ENCODE peak calls at places on chromosomes 3 and 15, in six cellular contexts. One of them, this sample, is unnamed.

GRCh38 chr3:134407247-134407640 is 33.0 kb upstream of the AMOTL2 start:
- DNase-seq in PC-9: no peak
- DNase-seq in transverse colon: no peak
- DNase-seq in fibroblast of lung: peak
- DNase-seq in RWPE1: no peak
- DNase-seq in H9: peak
- DNase-seq in this sample: no peak

GRCh38 chr15:28099555-28100140 is 533 bp upstream of the OCA2 start:
- DNase-seq in transverse colon: no peak
- DNase-seq in fibroblast of lung: no peak
- DNase-seq in PC-9: no peak
- DNase-seq in H9: no peak
- DNase-seq in RWPE1: no peak
- DNase-seq in this sample: no peak

GRCh38 chr3:192514081-192514753 is 213.1 kb downstream of the FGF12 start:
- DNase-seq in RWPE1: peak
- DNase-seq in PC-9: no peak
- DNase-seq in transverse colon: no peak
- DNase-seq in H9: peak
- DNase-seq in fibroblast of lung: peak
- DNase-seq in this sample: no peak

GRCh38 chr3:27141668-27142067 is 227.5 kb downstream of the NEK10 start:
- DNase-seq in H9: no peak
- DNase-seq in transverse colon: no peak
- DNase-seq in fibroblast of lung: no peak
- DNase-seq in PC-9: no peak
- DNase-seq in RWPE1: no peak
- DNase-seq in this sample: no peak

GRCh38 chr3:182978387-182978786 is 2.0 kb downstream of the DCUN1D1 start:
- DNase-seq in fibroblast of lung: no peak
- DNase-seq in transverse colon: no peak
- DNase-seq in H9: no peak
- DNase-seq in RWPE1: no peak
- DNase-seq in PC-9: no peak
- DNase-seq in this sample: no peak

GRCh38 chr15:96750361-96750760 is 419.9 kb downstream of the NR2F2 start:
- DNase-seq in RWPE1: no peak
- DNase-seq in transverse colon: no peak
- DNase-seq in H9: no peak
- DNase-seq in fibroblast of lung: no peak
- DNase-seq in PC-9: no peak
- DNase-seq in this sample: no peak

GRCh38 chr3:189071452-189071851 is 100.3 kb upstream of the TPRG1 start:
- DNase-seq in transverse colon: no peak
- DNase-seq in H9: no peak
- DNase-seq in PC-9: peak
- DNase-seq in fibroblast of lung: no peak
- DNase-seq in RWPE1: peak
- DNase-seq in this sample: peak

GRCh38 chr3:153259956-153260355 is 97.9 kb downstream of the RAP2B start:
- DNase-seq in transverse colon: no peak
- DNase-seq in PC-9: no peak
- DNase-seq in H9: no peak
- DNase-seq in fibroblast of lung: no peak
- DNase-seq in RWPE1: no peak
- DNase-seq in this sample: no peak

GRCh38 chr3:3740061-3740460 is 59.2 kb upstream of the LRRN1 start:
- DNase-seq in H9: no peak
- DNase-seq in PC-9: no peak
- DNase-seq in fibroblast of lung: no peak
- DNase-seq in transverse colon: no peak
- DNase-seq in RWPE1: no peak
- DNase-seq in this sample: no peak

GRCh38 chr15:33735637-33736247 is 232.6 kb upstream of the CHRM5 start:
- DNase-seq in PC-9: no peak
- DNase-seq in RWPE1: peak
- DNase-seq in H9: peak
- DNase-seq in fibroblast of lung: peak
- DNase-seq in transverse colon: peak
- DNase-seq in this sample: no peak

GRCh38 chr3:130968231-130968630 is 58.4 kb downstream of the ASTE1 start:
- DNase-seq in fibroblast of lung: no peak
- DNase-seq in RWPE1: no peak
- DNase-seq in H9: no peak
- DNase-seq in transverse colon: no peak
- DNase-seq in PC-9: no peak
- DNase-seq in this sample: no peak

GRCh38 chr3:115713247-115713646 is 89.9 kb downstream of the GAP43 start:
- DNase-seq in transverse colon: no peak
- DNase-seq in H9: no peak
- DNase-seq in RWPE1: no peak
- DNase-seq in PC-9: no peak
- DNase-seq in fibroblast of lung: no peak
- DNase-seq in this sample: no peak

GRCh38 chr3:169227911-169228310 is 435.6 kb downstream of the MECOM start:
- DNase-seq in PC-9: no peak
- DNase-seq in H9: no peak
- DNase-seq in transverse colon: no peak
- DNase-seq in RWPE1: no peak
- DNase-seq in fibroblast of lung: peak
- DNase-seq in this sample: no peak

GRCh38 chr3:111903067-111903511 is 44.0 kb downstream of the PHLDB2 start:
- DNase-seq in H9: no peak
- DNase-seq in RWPE1: peak
- DNase-seq in fibroblast of lung: peak
- DNase-seq in PC-9: peak
- DNase-seq in transverse colon: no peak
- DNase-seq in this sample: peak

GRCh38 chr3:180253283-180253682 is 216.5 kb upstream of the PEX5L start:
- DNase-seq in RWPE1: peak
- DNase-seq in H9: no peak
- DNase-seq in fibroblast of lung: no peak
- DNase-seq in PC-9: peak
- DNase-seq in transverse colon: no peak
- DNase-seq in this sample: no peak

GRCh38 chr3:123602325-123602724 is 17.5 kb upstream of the HACD2 start:
- DNase-seq in transverse colon: no peak
- DNase-seq in fibroblast of lung: peak
- DNase-seq in H9: no peak
- DNase-seq in RWPE1: peak
- DNase-seq in PC-9: peak
- DNase-seq in this sample: peak

GRCh38 chr15:75713338-75713895 is 769 bp upstream of the CSPG4 start:
- DNase-seq in PC-9: no peak
- DNase-seq in transverse colon: peak
- DNase-seq in H9: peak
- DNase-seq in fibroblast of lung: peak
- DNase-seq in RWPE1: no peak
- DNase-seq in this sample: no peak

GRCh38 chr3:8793242-8793641 is 23.8 kb upstream of the OXTR start:
- DNase-seq in transverse colon: no peak
- DNase-seq in PC-9: no peak
- DNase-seq in fibroblast of lung: no peak
- DNase-seq in RWPE1: peak
- DNase-seq in H9: no peak
- DNase-seq in this sample: peak

GRCh38 chr15:62495670-62496328 is 330.7 kb upstream of the C2CD4B start:
- DNase-seq in PC-9: peak
- DNase-seq in transverse colon: peak
- DNase-seq in fibroblast of lung: peak
- DNase-seq in RWPE1: no peak
- DNase-seq in H9: no peak
- DNase-seq in this sample: peak

GRCh38 chr15:42371125-42371524 is 11.8 kb downstream of the CAPN3 start:
- DNase-seq in RWPE1: no peak
- DNase-seq in PC-9: no peak
- DNase-seq in fibroblast of lung: peak
- DNase-seq in transverse colon: no peak
- DNase-seq in H9: no peak
- DNase-seq in this sample: no peak

GRCh38 chr3:138188013-138188352 is 882 bp downstream of the ARMC8 start:
- DNase-seq in RWPE1: peak
- DNase-seq in PC-9: peak
- DNase-seq in H9: no peak
- DNase-seq in transverse colon: no peak
- DNase-seq in fibroblast of lung: peak
- DNase-seq in this sample: no peak

GRCh38 chr3:127408684-127409420 is 121.0 kb upstream of the PRR20G start:
- DNase-seq in RWPE1: no peak
- DNase-seq in PC-9: no peak
- DNase-seq in H9: peak
- DNase-seq in fibroblast of lung: no peak
- DNase-seq in transverse colon: no peak
- DNase-seq in this sample: no peak

GRCh38 chr3:143707848-143708247 is 140.4 kb downstream of the SLC9A9 start:
- DNase-seq in RWPE1: no peak
- DNase-seq in transverse colon: no peak
- DNase-seq in PC-9: no peak
- DNase-seq in fibroblast of lung: no peak
- DNase-seq in H9: no peak
- DNase-seq in this sample: no peak

GRCh38 chr15:61702224-61703120 is 357.8 kb downstream of the VPS13C start:
- DNase-seq in RWPE1: no peak
- DNase-seq in H9: peak
- DNase-seq in fibroblast of lung: peak
- DNase-seq in transverse colon: no peak
- DNase-seq in PC-9: peak
- DNase-seq in this sample: no peak

GRCh38 chr3:115100172-115100571 is 46.9 kb downstream of the ZBTB20 start:
- DNase-seq in transverse colon: no peak
- DNase-seq in RWPE1: no peak
- DNase-seq in PC-9: no peak
- DNase-seq in fibroblast of lung: peak
- DNase-seq in H9: no peak
- DNase-seq in this sample: peak

GRCh38 chr15:65893060-65893459 is 23.8 kb downstream of the RAB11A start:
- DNase-seq in transverse colon: no peak
- DNase-seq in H9: no peak
- DNase-seq in PC-9: no peak
- DNase-seq in RWPE1: no peak
- DNase-seq in fibroblast of lung: no peak
- DNase-seq in this sample: no peak

GRCh38 chr3:37492977-37493471 is 318.6 kb upstream of the LRRFIP2 start:
- DNase-seq in RWPE1: no peak
- DNase-seq in PC-9: no peak
- DNase-seq in fibroblast of lung: no peak
- DNase-seq in transverse colon: no peak
- DNase-seq in H9: no peak
- DNase-seq in this sample: no peak

GRCh38 chr3:11498174-11498573 is 145.5 kb downstream of the VGLL4 start:
- DNase-seq in transverse colon: no peak
- DNase-seq in RWPE1: no peak
- DNase-seq in H9: no peak
- DNase-seq in fibroblast of lung: no peak
- DNase-seq in PC-9: no peak
- DNase-seq in this sample: no peak
- H3K27ac ChIP-seq in transverse colon: peak
- H3K27ac ChIP-seq in RWPE1: peak
- H3K27ac ChIP-seq in H9: no peak
- H3K27ac ChIP-seq in fibroblast of lung: peak
- H3K27ac ChIP-seq in PC-9: peak
- H3K27ac ChIP-seq in this sample: peak

DNA sequence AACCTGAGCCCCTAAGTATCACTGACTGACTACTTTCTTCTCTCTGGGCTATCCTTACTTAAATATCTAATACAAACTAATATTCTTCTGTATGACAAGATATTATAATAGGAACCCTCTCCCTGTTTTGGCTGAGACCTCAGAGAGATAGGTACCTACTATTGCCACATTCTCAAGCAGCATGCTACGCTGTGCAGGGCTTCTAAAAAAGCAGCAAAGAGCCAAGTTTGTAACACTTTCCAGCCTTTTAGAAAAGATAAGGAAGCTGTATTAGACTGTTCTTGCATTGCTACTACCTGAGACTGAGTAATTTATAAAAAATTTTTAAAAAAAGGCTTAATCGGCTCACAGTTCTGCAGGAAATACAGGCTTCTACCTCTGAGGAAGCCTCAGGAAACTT is 126.8 kb upstream of the ABI3BP start:
- DNase-seq in transverse colon: no peak
- DNase-seq in RWPE1: no peak
- DNase-seq in H9: no peak
- DNase-seq in fibroblast of lung: no peak
- DNase-seq in PC-9: no peak
- DNase-seq in this sample: no peak
- H3K27ac ChIP-seq in transverse colon: no peak
- H3K27ac ChIP-seq in RWPE1: no peak
- H3K27ac ChIP-seq in H9: no peak
- H3K27ac ChIP-seq in fibroblast of lung: no peak
- H3K27ac ChIP-seq in PC-9: no peak
- H3K27ac ChIP-seq in this sample: no peak

GRCh38 chr15:40282144-40282869 is 557 bp downstream of the ANKRD63 start:
- DNase-seq in fibroblast of lung: no peak
- DNase-seq in H9: peak
- DNase-seq in RWPE1: peak
- DNase-seq in transverse colon: peak
- DNase-seq in PC-9: no peak
- DNase-seq in this sample: no peak
- H3K27ac ChIP-seq in fibroblast of lung: no peak
- H3K27ac ChIP-seq in H9: no peak
- H3K27ac ChIP-seq in RWPE1: no peak
- H3K27ac ChIP-seq in transverse colon: no peak
- H3K27ac ChIP-seq in PC-9: no peak
- H3K27ac ChIP-seq in this sample: no peak

GRCh38 chr3:147661916-147662315 is 252.8 kb downstream of the ZIC1 start:
- DNase-seq in transverse colon: no peak
- DNase-seq in PC-9: no peak
- DNase-seq in fibroblast of lung: no peak
- DNase-seq in RWPE1: no peak
- DNase-seq in H9: no peak
- DNase-seq in this sample: no peak
- H3K27ac ChIP-seq in transverse colon: no peak
- H3K27ac ChIP-seq in PC-9: no peak
- H3K27ac ChIP-seq in fibroblast of lung: no peak
- H3K27ac ChIP-seq in RWPE1: no peak
- H3K27ac ChIP-seq in H9: no peak
- H3K27ac ChIP-seq in this sample: no peak

DNA sequence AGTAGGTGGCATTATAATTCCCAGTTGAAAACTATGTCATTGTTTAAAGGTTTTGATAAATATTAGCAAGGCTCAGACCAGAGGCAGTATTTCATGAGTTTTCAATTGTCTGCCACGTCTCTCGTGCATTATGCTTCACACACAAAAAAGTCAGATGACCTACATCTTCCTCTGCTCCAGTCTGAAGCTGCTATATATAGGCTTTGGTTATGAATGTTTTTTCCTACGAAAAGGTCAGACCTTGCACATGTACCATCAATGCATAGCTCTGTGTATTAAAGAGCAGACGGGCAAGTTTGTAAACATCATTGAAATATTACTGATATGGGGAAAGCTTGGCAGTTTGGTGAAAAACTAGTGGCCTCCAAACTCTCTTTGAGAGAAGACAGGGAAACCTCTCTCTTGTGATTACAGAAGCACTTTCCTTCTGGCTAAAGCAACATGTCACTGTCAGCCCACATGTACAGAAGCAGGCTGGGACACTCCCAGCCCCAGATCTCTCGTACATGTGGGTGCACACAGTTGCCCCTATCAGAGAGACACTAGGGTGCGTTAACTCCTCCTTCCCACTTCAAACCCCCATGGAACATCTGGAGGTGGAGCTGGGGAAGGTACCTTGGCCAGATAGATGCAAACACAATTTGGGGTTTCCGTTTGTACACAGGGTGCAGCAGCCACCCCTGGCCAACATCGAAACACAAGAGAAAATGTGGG is 184.0 kb upstream of the BCL6 start:
- DNase-seq in RWPE1: no peak
- DNase-seq in H9: no peak
- DNase-seq in fibroblast of lung: no peak
- DNase-seq in transverse colon: no peak
- DNase-seq in PC-9: no peak
- DNase-seq in this sample: no peak
- H3K27ac ChIP-seq in RWPE1: no peak
- H3K27ac ChIP-seq in H9: no peak
- H3K27ac ChIP-seq in fibroblast of lung: no peak
- H3K27ac ChIP-seq in transverse colon: no peak
- H3K27ac ChIP-seq in PC-9: no peak
- H3K27ac ChIP-seq in this sample: no peak